ENCODE peak calls at places on chromosomes 11 and 22, in ten cellular contexts. C is fibroblast of gingiva; E is activated gamma-delta T cell treated with anti-CD3 and anti-CD28 coated beads, Interleukin-2, amount 50 U/mL, for 16 hours; G is cardiac fibroblast; Y is nucleus accumbens; U is AG20443; F is fibroblast of lung; X is adrenal gland; I is heart left ventricle; Z is activated naive CD8-positive, alpha-beta T cell treated with anti-CD3 and anti-CD28 coated beads, Interleukin-2, amount 50 U/mL, for 24 hours. L is an unnamed sample.

GRCh38 chr11:102287963-102288744 is 29.1 kb upstream of the BIRC3 start:
- DNase-seq in C (peak; percentile 70), E (no peak), G (peak; percentile 87), Y (no peak), U (peak; percentile 80), F (peak; percentile 85), X (peak; percentile 47), I (peak; percentile 28), Z (peak; percentile 47), L (peak; percentile 68)

GRCh38 chr11:35963911-35964310 is 20.0 kb downstream of the LDLRAD3 start:
- DNase-seq in C (no peak), E (no peak), G (peak; percentile 77), Y (no peak), U (peak; percentile 21), F (no peak), X (no peak), I (peak; percentile 31), Z (no peak), L (no peak)

GRCh38 chr11:69603163-69603836 is 37.7 kb upstream of the CCND1 start:
- DNase-seq in C (no peak), E (no peak), G (no peak), Y (no peak), U (no peak), F (no peak), X (no peak), I (no peak), Z (no peak), L (no peak)

GRCh38 chr22:46933526-46933925 is 171.1 kb downstream of the TBC1D22A start:
- DNase-seq in C (no peak), E (no peak), G (no peak), Y (no peak), U (no peak), F (no peak), X (no peak), I (no peak), Z (no peak), L (no peak)

GRCh38 chr11:3010004-3010403 is 17.9 kb upstream of the NAP1L4 start:
- DNase-seq in C (no peak), E (no peak), G (no peak), Y (no peak), U (no peak), F (no peak), X (no peak), I (no peak), Z (no peak), L (no peak)

GRCh38 chr11:17238377-17238776 is 30.6 kb upstream of the PIK3C2A start:
- DNase-seq in C (no peak), E (no peak), G (no peak), Y (no peak), U (no peak), F (no peak), X (no peak), I (no peak), Z (no peak), L (no peak)

GRCh38 chr11:6531267-6531752 is 34.2 kb downstream of the DNHD1 start:
- DNase-seq in C (peak; percentile 31), E (no peak), G (peak; percentile 71), Y (no peak), U (peak; percentile 74), F (peak; percentile 59), X (no peak), I (no peak), Z (no peak), L (no peak)

GRCh38 chr11:62461740-62462522 is 43.1 kb downstream of the SCGB1A1 start:
- DNase-seq in C (peak; percentile 27), E (no peak), G (peak; percentile 31), Y (no peak), U (peak; percentile 51), F (no peak), X (no peak), I (no peak), Z (no peak), L (no peak)

GRCh38 chr11:75214411-75214821 is 26.2 kb upstream of the TPBGL start:
- DNase-seq in C (peak; percentile 41), E (peak; percentile 61), G (peak; percentile 85), Y (peak; percentile 7), U (peak; percentile 84), F (peak; percentile 69), X (peak; percentile 81), I (peak; percentile 80), Z (peak; percentile 84), L (peak; percentile 5)

GRCh38 chr22:26671317-26672059 is 14.1 kb downstream of the MIAT start:
- DNase-seq in C (no peak), E (peak; percentile 56), G (no peak), Y (no peak), U (no peak), F (no peak), X (no peak), I (no peak), Z (peak; percentile 79), L (peak; percentile 25)

GRCh38 chr22:18063311-18063710 is 14.5 kb upstream of the PEX26 start:
- DNase-seq in C (no peak), E (no peak), G (no peak), Y (no peak), U (no peak), F (no peak), X (no peak), I (no peak), Z (no peak), L (no peak)

GRCh38 chr11:117950999-117951961 is 22.1 kb upstream of the TMPRSS13 start:
- DNase-seq in C (no peak), E (no peak), G (no peak), Y (no peak), U (peak; percentile 3), F (no peak), X (no peak), I (no peak), Z (no peak), L (no peak)

GRCh38 chr11:65403607-65404121 is 17.2 kb downstream of the FRMD8 start:
- DNase-seq in C (no peak), E (no peak), G (no peak), Y (no peak), U (no peak), F (no peak), X (no peak), I (no peak), Z (no peak), L (no peak)

GRCh38 chr11:35747638-35748037 is 85.1 kb downstream of the TRIM44 start:
- DNase-seq in C (no peak), E (no peak), G (no peak), Y (no peak), U (no peak), F (no peak), X (no peak), I (no peak), Z (no peak), L (peak; percentile 43)

GRCh38 chr22:43823353-43823908 is 11.3 kb upstream of the EFCAB6 start:
- DNase-seq in C (no peak), E (no peak), G (no peak), Y (no peak), U (no peak), F (no peak), X (peak; percentile 8), I (no peak), Z (no peak), L (peak; percentile 67)

GRCh38 chr11:21121991-21122390 is 452.6 kb downstream of the NELL1 start:
- DNase-seq in C (no peak), E (no peak), G (no peak), Y (no peak), U (no peak), F (no peak), X (no peak), I (no peak), Z (no peak), L (no peak)